ENCODE peak calls at places on chromosomes 11 and 22, in nine cellular contexts. B, A, H, V, E, X, T, S and L are unnamed samples. For H3K4me1, the result is how much of the 10 kb centered on the place peaks cover.

GRCh38 chr11:100680070-100680469 is 7.0 kb upstream of the ARHGAP42 start:
- DNase-seq in B (peak), A (no peak), H (no peak), V (no peak), E (no peak), X (no peak), T (no peak), S (no peak), L (no peak)

GRCh38 chr11:904380-904779 is 6.2 kb downstream of the CHID1 start:
- DNase-seq in B (no peak), A (no peak), H (no peak), V (no peak), E (no peak), X (no peak), T (no peak), S (no peak), L (no peak)

GRCh38 chr22:45272498-45272897 is 12.3 kb upstream of the UPK3A start:
- DNase-seq in B (no peak), A (no peak), H (no peak), V (no peak), E (no peak), X (no peak), T (no peak), S (no peak), L (no peak)

GRCh38 chr11:41404109-41404508 is 55.3 kb downstream of the LRRC4C start:
- DNase-seq in B (no peak), A (no peak), H (no peak), V (no peak), E (no peak), X (no peak), T (no peak), S (no peak), L (no peak)

GRCh38 chr11:71999360-71999759 is 651 bp downstream of the IL18BP start:
- DNase-seq in B (no peak), A (no peak), H (no peak), V (no peak), E (no peak), X (no peak), T (peak), S (peak), L (no peak)

GRCh38 chr11:113304916-113305315 is 9.5 kb upstream of the TTC12 start:
- DNase-seq in B (no peak), A (no peak), H (no peak), V (no peak), E (no peak), X (no peak), T (no peak), S (no peak), L (no peak)

GRCh38 chr11:100857236-100858005 is 170.3 kb downstream of the ARHGAP42 start:
- DNase-seq in B (no peak), A (no peak), H (no peak), V (no peak), E (no peak), X (no peak), T (no peak), S (no peak), L (no peak)

GRCh38 chr11:19714387-19715363 is 2.0 kb downstream of the NAV2 start:
- DNase-seq in B (peak), A (peak), H (peak), V (no peak), E (peak), X (no peak), T (peak), S (peak), L (peak)

GRCh38 chr22:25062378-25063095 is 110.0 kb downstream of the KIAA1671 start:
- DNase-seq in B (no peak), A (no peak), H (no peak), V (peak), E (no peak), X (no peak), T (no peak), S (no peak), L (no peak)

GRCh38 chr11:109704432-109704831 is 282.4 kb downstream of the C11orf87 start:
- DNase-seq in B (peak), A (no peak), H (no peak), V (no peak), E (no peak), X (no peak), T (no peak), S (no peak), L (no peak)

GRCh38 chr22:37183432-37184379 is 4.3 kb downstream of the C1QTNF6 start:
- DNase-seq in B (no peak), A (peak), H (no peak), V (no peak), E (no peak), X (no peak), T (peak), S (no peak), L (no peak)

GRCh38 chr11:130439876-130440275 is 8.6 kb upstream of the ADAMTS15 start:
- DNase-seq in B (no peak), A (no peak), H (no peak), V (no peak), E (no peak), X (no peak), T (no peak), S (no peak), L (no peak)

GRCh38 chr22:25067851-25068421 is 115.4 kb downstream of the KIAA1671 start:
- DNase-seq in B (no peak), A (no peak), H (peak), V (peak), E (no peak), X (no peak), T (no peak), S (no peak), L (peak)

GRCh38 chr22:44207173-44207980 is 26.7 kb downstream of the PARVG start:
- DNase-seq in B (no peak), A (no peak), H (no peak), V (no peak), E (no peak), X (no peak), T (peak), S (no peak), L (no peak)

GRCh38 chr22:23970201-23970641 is 3.5 kb downstream of the DDTL start:
- DNase-seq in B (no peak), A (no peak), H (no peak), V (no peak), E (no peak), X (no peak), T (no peak), S (no peak), L (no peak)

GRCh38 chr22:27667121-27667843 is 134.3 kb downstream of the MN1 start:
- DNase-seq in B (peak), A (no peak), H (peak), V (no peak), E (no peak), X (no peak), T (no peak), S (no peak), L (no peak)

GRCh38 chr22:37233751-37234631 is 10.1 kb downstream of the RAC2 start:
- DNase-seq in B (no peak), A (no peak), H (no peak), V (no peak), E (no peak), X (no peak), T (no peak), S (no peak), L (no peak)

DNA sequence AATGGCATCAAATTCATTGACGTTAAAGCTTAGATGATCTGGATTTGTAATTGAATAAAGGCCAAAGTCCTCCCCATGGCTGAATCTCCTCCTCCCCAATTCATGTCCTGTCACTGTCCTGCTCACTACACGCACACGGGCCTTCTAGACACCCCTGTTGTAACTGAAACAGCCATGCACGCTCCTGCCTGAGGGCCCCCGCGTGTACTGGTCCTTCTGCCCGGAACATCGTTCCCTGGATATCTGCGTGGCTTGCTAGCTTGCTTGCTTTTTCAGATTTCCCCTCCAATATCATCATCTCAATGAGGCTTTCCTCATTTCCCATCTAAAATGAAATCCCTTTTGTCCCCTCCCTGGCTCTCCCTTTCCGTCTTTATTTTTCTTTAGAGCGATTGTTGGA is 15.3 kb downstream of the PKNOX2 start:
- DNase-seq in B (no peak), A (no peak), H (no peak), V (no peak), E (no peak), X (no peak), T (no peak), S (no peak), L (no peak)
- H3K4me1 ChIP-seq in B (under half), A (under half), H (under half), V (under half), E (under half), X (half or more), T (under half), S (under half), L (under half)

GRCh38 chr11:66625041-66625751 is 8.8 kb downstream of the RBM14 start:
- DNase-seq in B (no peak), A (no peak), H (no peak), V (no peak), E (no peak), X (no peak), T (no peak), S (no peak), L (no peak)
- H3K4me1 ChIP-seq in B (under half), A (half or more), H (half or more), V (half or more), E (under half), X (half or more), T (half or more), S (under half), L (under half)

GRCh38 chr11:69294621-69295078 is 695 bp downstream of the MYEOV start:
- DNase-seq in B (no peak), A (no peak), H (no peak), V (no peak), E (peak), X (no peak), T (no peak), S (no peak), L (no peak)

GRCh38 chr11:69295079-69295994 is 1.4 kb downstream of the MYEOV start:
- DNase-seq in B (no peak), A (no peak), H (no peak), V (no peak), E (peak), X (no peak), T (no peak), S (no peak), L (no peak)

GRCh38 chr11:69296890-69297224 is 2.9 kb downstream of the MYEOV start:
- DNase-seq in B (no peak), A (peak), H (peak), V (no peak), E (no peak), X (no peak), T (no peak), S (no peak), L (no peak)

GRCh38 chr11:69297225-69297925 is 3.4 kb downstream of the MYEOV start:
- DNase-seq in B (no peak), A (peak), H (peak), V (peak), E (peak), X (peak), T (peak), S (peak), L (peak)

GRCh38 chr11:69295995-69296889 is 2.3 kb downstream of the MYEOV start:
- DNase-seq in B (no peak), A (peak), H (peak), V (no peak), E (peak), X (no peak), T (peak), S (peak), L (no peak)
- H3K4me1 ChIP-seq in B (under half), A (half or more), H (under half), V (half or more), E (half or more), X (half or more), T (under half), S (half or more), L (under half)

DNA sequence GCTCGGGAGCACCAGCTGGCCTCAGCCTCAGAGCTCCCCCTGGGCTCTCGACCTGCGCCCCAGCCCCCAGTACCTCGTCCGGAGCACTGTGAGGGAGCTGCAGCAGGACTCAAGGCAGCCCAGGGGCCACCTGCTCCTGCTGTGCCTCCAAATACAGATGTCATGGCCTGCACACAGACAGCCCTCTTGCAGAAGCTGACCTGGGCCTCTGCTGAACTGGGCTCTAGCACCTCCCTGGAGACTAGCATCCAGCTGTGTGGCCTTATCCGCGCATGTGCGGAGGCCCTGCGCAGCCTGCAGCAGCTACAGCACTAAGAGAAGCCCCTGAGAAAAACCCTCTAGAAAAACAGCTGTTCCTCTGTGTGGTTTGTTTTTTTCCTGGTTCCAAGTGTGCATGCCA is 918 bp upstream of the FAM89B start:
- DNase-seq in B (no peak), A (no peak), H (no peak), V (no peak), E (no peak), X (no peak), T (peak), S (no peak), L (no peak)
- H3K4me1 ChIP-seq in B (under half), A (half or more), H (half or more), V (half or more), E (under half), X (half or more), T (half or more), S (under half), L (half or more)

GRCh38 chr11:115127790-115128189 is 376.4 kb downstream of the CADM1 start:
- DNase-seq in B (no peak), A (no peak), H (no peak), V (no peak), E (no peak), X (no peak), T (no peak), S (no peak), L (no peak)
- H3K4me1 ChIP-seq in B (under half), A (under half), H (under half), V (under half), E (under half), X (under half), T (under half), S (under half), L (under half)

GRCh38 chr22:22369962-22370265 is 125.3 kb downstream of the VPREB1 start:
- DNase-seq in B (no peak), A (no peak), H (peak), V (no peak), E (no peak), X (no peak), T (no peak), S (no peak), L (no peak)
- H3K4me1 ChIP-seq in B (under half), A (under half), H (under half), V (under half), E (under half), X (under half), T (under half), S (under half), L (under half)

GRCh38 chr22:17920992-17921650 is 103.2 kb downstream of the MICAL3 start:
- DNase-seq in B (no peak), A (no peak), H (no peak), V (no peak), E (no peak), X (no peak), T (no peak), S (no peak), L (no peak)
- H3K4me1 ChIP-seq in B (half or more), A (half or more), H (half or more), V (under half), E (under half), X (half or more), T (half or more), S (under half), L (half or more)

DNA sequence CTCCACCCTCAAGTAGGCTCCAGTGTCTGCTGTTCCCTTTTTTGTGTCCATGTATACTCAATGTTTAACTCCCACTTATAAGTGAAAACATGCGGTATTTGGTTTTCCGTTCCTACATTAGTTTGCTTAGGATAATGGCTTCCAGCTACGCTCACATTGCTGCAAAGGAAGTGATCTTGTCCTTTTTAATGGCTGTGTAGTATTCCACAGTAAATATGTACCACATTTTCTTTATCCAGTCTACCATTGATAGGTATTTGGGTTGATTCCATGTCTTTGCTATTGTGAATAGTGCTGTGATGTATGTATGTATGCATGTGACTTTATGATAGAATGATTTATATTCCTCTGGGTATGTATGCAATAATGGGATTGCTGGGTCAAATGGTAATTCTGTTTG is 144.6 kb downstream of the BRD1 start:
- DNase-seq in B (no peak), A (no peak), H (no peak), V (no peak), E (no peak), X (no peak), T (no peak), S (no peak), L (no peak)
- H3K4me1 ChIP-seq in B (under half), A (under half), H (under half), V (under half), E (under half), X (under half), T (under half), S (under half), L (under half)

DNA sequence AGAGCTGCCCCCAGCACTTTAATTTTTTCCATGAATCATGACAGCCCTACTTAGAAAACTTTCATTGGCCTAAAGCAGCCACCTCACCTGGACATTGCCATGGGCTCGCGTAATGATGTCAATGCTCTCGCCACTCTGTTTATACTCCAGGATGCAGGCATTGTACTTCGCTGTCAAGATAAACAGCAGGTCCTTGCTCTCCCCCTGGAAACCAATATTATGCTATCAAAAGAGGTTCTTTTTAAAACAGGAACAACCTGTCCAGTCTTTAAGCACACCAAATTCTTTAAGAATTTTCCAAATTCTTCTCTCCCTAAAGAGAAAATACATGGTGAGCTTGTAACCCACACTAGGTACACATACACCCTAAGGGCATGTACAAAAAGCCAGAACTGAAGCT is 3.0 kb downstream of the DDB1 start:
- DNase-seq in B (no peak), A (no peak), H (no peak), V (no peak), E (no peak), X (no peak), T (no peak), S (peak), L (no peak)
- H3K4me1 ChIP-seq in B (under half), A (half or more), H (under half), V (under half), E (under half), X (half or more), T (under half), S (half or more), L (under half)

GRCh38 chr11:116929393-116930090 is 92.1 kb upstream of the APOA1 start:
- DNase-seq in B (no peak), A (no peak), H (no peak), V (no peak), E (no peak), X (no peak), T (no peak), S (peak), L (no peak)

GRCh38 chr11:116928102-116928777 is 90.8 kb upstream of the APOA1 start:
- DNase-seq in B (no peak), A (no peak), H (no peak), V (peak), E (no peak), X (no peak), T (no peak), S (peak), L (no peak)

GRCh38 chr11:116925050-116925449 is 87.6 kb upstream of the APOA1 start:
- DNase-seq in B (no peak), A (no peak), H (no peak), V (peak), E (no peak), X (no peak), T (no peak), S (no peak), L (no peak)

GRCh38 chr11:116928845-116929244 is 91.4 kb upstream of the APOA1 start:
- DNase-seq in B (no peak), A (no peak), H (no peak), V (no peak), E (no peak), X (no peak), T (no peak), S (no peak), L (no peak)

DNA sequence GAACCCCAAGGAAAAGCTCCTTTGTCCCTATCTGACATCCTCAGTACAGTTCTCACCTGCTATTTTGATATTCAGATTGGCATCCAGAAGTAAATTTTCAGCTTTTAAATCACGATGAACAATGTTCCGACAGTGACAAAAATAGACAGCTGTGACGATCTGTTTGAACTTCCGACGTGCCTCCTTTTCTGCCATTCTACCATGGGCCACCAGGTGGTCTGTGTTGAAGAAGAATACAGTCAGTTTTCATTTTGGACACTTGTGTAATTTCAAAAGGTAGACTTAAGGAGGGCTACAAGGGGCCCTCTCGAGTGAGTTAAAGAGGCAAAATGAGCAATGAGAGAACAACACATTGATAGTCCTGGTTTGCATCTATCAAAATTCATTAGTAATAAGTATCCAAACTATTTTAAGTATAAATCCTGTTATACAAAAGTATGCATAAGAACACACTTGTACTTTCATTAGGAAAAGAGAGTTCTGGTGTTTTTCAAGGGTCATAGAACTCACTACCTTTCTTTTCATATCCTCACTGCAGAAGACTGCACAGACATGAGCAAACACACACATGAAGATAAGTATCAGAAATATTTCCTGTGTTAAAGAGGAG is 89.8 kb upstream of the APOA1 start:
- DNase-seq in B (peak), A (no peak), H (no peak), V (peak), E (no peak), X (no peak), T (no peak), S (peak), L (no peak)
- H3K4me1 ChIP-seq in B (half or more), A (half or more), H (under half), V (half or more), E (under half), X (under half), T (under half), S (under half), L (under half)